ENCODE peak calls at places on chromosomes 4 and X, in four cellular contexts. K is tibial artery, Z is psoas muscle, B is foreskin fibroblast. O is an unnamed sample.

GRCh38 chrX:107716045-107716684 is 59.4 kb downstream of the TSC22D3 start:
- DNase-seq in K (peak), Z (no peak), B (peak), O (peak)

GRCh38 chr4:37244583-37245390 is at the start of gene NWD2:
- DNase-seq in K (no peak), Z (no peak), B (no peak), O (peak)

GRCh38 chr4:153748378-153748777 is 11.4 kb downstream of the RNF175 start:
- DNase-seq in K (peak), Z (peak), B (peak), O (no peak)

GRCh38 chrX:96834137-96834536 is 49.6 kb upstream of the RPA4 start:
- DNase-seq in K (no peak), Z (no peak), B (no peak), O (no peak)

GRCh38 chr4:53478671-53479456 is 101.4 kb downstream of the FIP1L1 start:
- DNase-seq in K (no peak), Z (no peak), B (peak), O (no peak)

GRCh38 chr4:169620846-169621228 is 459 bp downstream of the CLCN3 start:
- DNase-seq in K (no peak), Z (no peak), B (peak), O (peak)

GRCh38 chr4:7187297-7187592 is 5.1 kb upstream of the SORCS2 start:
- DNase-seq in K (peak), Z (no peak), B (no peak), O (no peak)

GRCh38 chrX:140572724-140573123 is 67.9 kb upstream of the SOX3 start:
- DNase-seq in K (no peak), Z (no peak), B (no peak), O (peak)

GRCh38 chr4:74266081-74266480 is 42.2 kb upstream of the EPGN start:
- DNase-seq in K (no peak), Z (no peak), B (peak), O (no peak)

GRCh38 chr4:108072300-108072699 is 82.6 kb downstream of the HADH start:
- DNase-seq in K (no peak), Z (no peak), B (no peak), O (peak)

GRCh38 chr4:86043755-86044592 is 315.9 kb downstream of the MAPK10 start:
- DNase-seq in K (no peak), Z (no peak), B (peak), O (peak)

GRCh38 chrX:43971966-43972961 is 926 bp downstream of the NDP start:
- DNase-seq in K (no peak), Z (no peak), B (peak), O (no peak)

GRCh38 chr4:112510468-112511293 is 5.3 kb downstream of the NEUROG2 start:
- DNase-seq in K (peak), Z (no peak), B (peak), O (no peak)

GRCh38 chrX:40127052-40127451 is 29.3 kb upstream of the BCOR start:
- DNase-seq in K (no peak), Z (no peak), B (peak), O (peak)

GRCh38 chr4:185307136-185307950 is 88.4 kb downstream of the LRP2BP start:
- DNase-seq in K (no peak), Z (no peak), B (no peak), O (peak)

GRCh38 chr4:13570916-13571315 is 26.6 kb upstream of the NKX3-2 start:
- DNase-seq in K (no peak), Z (no peak), B (no peak), O (no peak)

GRCh38 chr4:86376850-86377249 is 17.0 kb upstream of the MAPK10 start:
- DNase-seq in K (no peak), Z (no peak), B (peak), O (no peak)

GRCh38 chrX:10722804-10723364 is 102.5 kb upstream of the MID1 start:
- DNase-seq in K (peak), Z (no peak), B (peak), O (peak)

GRCh38 chr4:47031011-47031678 is at the start of gene GABRB1:
- DNase-seq in K (peak), Z (peak), B (peak), O (peak)

GRCh38 chrX:20267924-20268701 is 1.4 kb upstream of the RPS6KA3 start:
- DNase-seq in K (peak), Z (peak), B (peak), O (no peak)

GRCh38 chr4:185209031-185209851 is at the start of gene SNX25:
- DNase-seq in K (peak), Z (peak), B (peak), O (peak)

GRCh38 chr4:122847931-122848330 is 21.3 kb downstream of the FGF2 start:
- DNase-seq in K (no peak), Z (no peak), B (no peak), O (no peak)

GRCh38 chr4:174674305-174674840 is 152.1 kb upstream of the HPGD start:
- DNase-seq in K (no peak), Z (no peak), B (no peak), O (no peak)

GRCh38 chr4:128558896-128559669 is 250.4 kb upstream of the JADE1 start:
- DNase-seq in K (no peak), Z (no peak), B (peak), O (no peak)

GRCh38 chrX:46180258-46180687 is 364.9 kb downstream of the ZNF674 start:
- DNase-seq in K (no peak), Z (no peak), B (peak), O (peak)

GRCh38 chr4:42844422-42844821 is 48.1 kb upstream of the GRXCR1 start:
- DNase-seq in K (no peak), Z (no peak), B (no peak), O (no peak)

GRCh38 chr4:26094076-26094475 is 180.1 kb downstream of the SMIM20 start:
- DNase-seq in K (no peak), Z (no peak), B (no peak), O (no peak)

GRCh38 chr4:138305055-138305454 is 62.9 kb upstream of the SLC7A11 start:
- DNase-seq in K (no peak), Z (no peak), B (no peak), O (no peak)

GRCh38 chrX:107700317-107700774 is 72.0 kb downstream of the PRPS1 start:
- DNase-seq in K (peak), Z (no peak), B (peak), O (no peak)

GRCh38 chr4:13445841-13446790 is 38.0 kb downstream of the RAB28 start:
- DNase-seq in K (no peak), Z (no peak), B (no peak), O (no peak)

GRCh38 chr4:41632481-41633073 is 94.6 kb downstream of the LIMCH1 start:
- DNase-seq in K (no peak), Z (peak), B (peak), O (no peak)

GRCh38 chr4:149928507-149928906 is 112.9 kb upstream of the IQCM start:
- DNase-seq in K (no peak), Z (no peak), B (no peak), O (no peak)

GRCh38 chr4:188341428-188341827 is 202.2 kb downstream of the TRIML1 start:
- DNase-seq in K (no peak), Z (no peak), B (no peak), O (no peak)

GRCh38 chr4:80313627-80314026 is 21.9 kb upstream of the CFAP299 start:
- DNase-seq in K (no peak), Z (no peak), B (no peak), O (no peak)

DNA sequence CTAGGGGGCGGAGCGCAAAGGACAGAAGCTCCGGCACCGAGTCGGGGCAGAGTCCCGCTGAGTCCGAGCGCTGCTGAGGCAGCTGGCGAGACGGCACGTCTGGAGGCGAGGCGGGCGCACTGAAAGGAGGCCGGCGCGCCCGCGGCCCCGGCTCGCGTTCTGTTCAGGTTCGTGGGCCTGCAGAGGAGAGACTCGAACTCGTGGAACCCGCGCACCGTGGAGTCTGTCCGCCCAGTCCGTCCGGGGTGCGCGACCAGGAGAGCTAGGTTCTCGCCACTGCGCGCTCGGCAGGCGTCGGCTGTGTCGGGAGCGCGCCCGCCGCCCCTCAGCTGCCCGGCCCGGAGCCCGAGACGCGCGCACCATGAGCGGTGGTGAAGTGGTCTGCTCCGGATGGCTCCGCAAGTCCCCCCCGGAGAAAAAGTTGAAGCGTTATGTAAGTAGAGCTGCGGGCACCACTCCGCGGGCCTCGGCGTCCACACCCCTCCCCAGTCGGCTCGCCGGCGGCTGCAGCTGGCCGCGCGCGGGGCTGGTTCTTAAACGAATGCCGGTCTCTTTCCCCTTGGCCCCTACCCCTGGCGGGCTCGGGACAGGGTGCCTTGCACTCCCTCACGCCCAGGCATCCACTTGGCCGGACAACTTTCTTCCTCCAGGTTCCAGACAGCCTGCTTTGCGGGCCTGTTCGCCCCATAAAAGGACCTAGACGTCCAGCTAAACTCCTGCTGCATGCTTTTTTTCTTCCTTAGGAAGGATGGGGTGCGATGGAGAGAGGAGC is at the start of gene GAB1:
- DNase-seq in K (peak), Z (peak), B (peak), O (peak)
- TF ChIP-seq CTCF in K (no peak), Z (no peak), B (no peak), O (no peak)

GRCh38 chr4:10105920-10106319 is 10.7 kb downstream of the WDR1 start:
- DNase-seq in K (no peak), Z (no peak), B (no peak), O (no peak)

GRCh38 chr4:10104991-10105276 is 11.7 kb downstream of the WDR1 start:
- DNase-seq in K (no peak), Z (no peak), B (no peak), O (no peak)

GRCh38 chr4:10105421-10105820 is 11.2 kb downstream of the WDR1 start:
- DNase-seq in K (no peak), Z (no peak), B (no peak), O (no peak)

GRCh38 chr4:10102981-10103330 is 13.6 kb downstream of the WDR1 start:
- DNase-seq in K (no peak), Z (no peak), B (no peak), O (no peak)

GRCh38 chr4:10104211-10104990 is 12.2 kb downstream of the WDR1 start:
- DNase-seq in K (peak), Z (no peak), B (peak), O (peak)
- H3K4me3 ChIP-seq in K (peak), Z (peak), B (peak), O (no peak)

GRCh38 chrX:82224961-82225360 is 1023.1 kb downstream of the SH3BGRL start:
- DNase-seq in K (no peak), Z (no peak), B (no peak), O (no peak)
- TF ChIP-seq CTCF in K (no peak), Z (no peak), B (no peak), O (no peak)

DNA sequence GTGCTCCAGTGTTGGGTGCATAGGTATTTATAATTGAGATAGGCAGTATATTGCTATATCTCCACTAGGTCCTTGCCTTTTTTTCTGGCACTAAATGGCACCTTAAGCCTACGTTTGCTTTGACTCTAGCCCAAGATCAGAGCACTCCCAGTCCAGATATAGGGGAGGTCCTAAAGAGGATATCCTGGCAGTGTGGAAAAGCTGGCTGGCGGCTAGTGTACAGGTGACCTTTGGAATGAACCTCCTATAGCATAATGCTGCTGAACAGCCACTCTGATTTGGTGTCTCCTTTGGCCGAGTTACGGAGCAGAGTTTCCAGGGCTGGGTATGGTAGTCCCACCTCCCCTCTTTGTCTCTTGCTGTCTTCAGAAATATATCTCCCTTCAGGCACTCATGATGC is 53.8 kb downstream of the PHEX start:
- DNase-seq in K (no peak), Z (no peak), B (no peak), O (no peak)
- H3K4me3 ChIP-seq in K (no peak), Z (no peak), B (no peak), O (no peak)

DNA sequence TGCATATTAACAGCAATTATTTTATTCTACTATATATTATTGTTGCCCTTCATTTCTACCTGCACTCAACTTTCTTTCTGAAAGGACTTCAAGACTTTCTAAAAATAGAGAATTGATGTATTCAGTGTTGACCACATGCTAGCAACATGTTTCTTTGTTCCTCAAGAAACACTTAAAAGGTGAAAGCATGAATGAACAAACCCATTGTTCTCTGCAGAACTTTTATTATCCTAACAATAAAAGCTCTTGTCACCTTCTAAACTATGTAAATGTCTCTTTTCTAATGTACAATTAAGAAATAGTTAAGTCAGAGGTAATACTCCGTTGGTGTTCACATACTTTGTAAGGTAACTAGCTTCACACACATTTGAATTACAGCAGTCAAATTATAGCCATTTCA is 638.7 kb downstream of the FSTL5 start:
- DNase-seq in K (no peak), Z (no peak), B (no peak), O (no peak)
- TF ChIP-seq CTCF in K (no peak), Z (no peak), B (no peak), O (no peak)

GRCh38 chrX:64850371-64851082 is 125.7 kb downstream of the ZC4H2 start:
- DNase-seq in K (no peak), Z (no peak), B (no peak), O (peak)
- H3K4me3 ChIP-seq in K (no peak), Z (no peak), B (no peak), O (no peak)